ENCODE peak calls at places on chromosomes 13 and 19, in eight cellular contexts. U, R, H, G, A, E, J and B are unnamed samples.

GRCh38 chr19:5507056-5507624 is 51.9 kb downstream of the ZNRF4 start:
- DNase-seq in U (no peak), R (no peak), E (no peak), J (no peak), H (no peak), A (no peak), G (no peak), B (no peak)

GRCh38 chr19:33396701-33397535 is 23.4 kb downstream of the CEBPG start:
- DNase-seq in R (no peak), A (no peak), G (no peak), J (peak; percentile 60), E (no peak), U (no peak), H (peak; percentile 60), B (no peak)

GRCh38 chr13:20446900-20447299 is 78.8 kb downstream of the CRYL1 start:
- DNase-seq in J (no peak), U (no peak), E (no peak), A (no peak), H (no peak), R (no peak), G (no peak), B (no peak)

GRCh38 chr19:33795370-33796163 is 1.1 kb upstream of the KCTD15 start:
- DNase-seq in G (peak; percentile 85), H (peak; percentile 97), R (peak; percentile 44), U (no peak), A (peak; percentile 75), E (peak; percentile 78), J (peak; percentile 93), B (peak; percentile 77)

GRCh38 chr19:49338691-49339363 is 3.6 kb downstream of the CD37 start:
- DNase-seq in H (peak; percentile 95), G (peak; percentile 30), A (no peak), U (no peak), J (peak; percentile 99), R (no peak), E (no peak), B (peak; percentile 86)

GRCh38 chr19:41774515-41774980 is 19.2 kb downstream of the CEACAM6 start:
- DNase-seq in G (no peak), J (no peak), R (no peak), U (peak; percentile 39), A (no peak), E (peak; percentile 86), H (no peak), B (no peak)

GRCh38 chr13:25753976-25754375 is 297.8 kb downstream of the SHISA2 start:
- DNase-seq in E (no peak), H (no peak), J (no peak), U (no peak), G (no peak), A (no peak), R (no peak), B (no peak)

GRCh38 chr13:58369941-58370340 is 738.4 kb downstream of the PCDH17 start:
- DNase-seq in E (no peak), H (peak; percentile 62), G (no peak), R (no peak), U (no peak), A (no peak), J (no peak), B (no peak)

GRCh38 chr13:103022328-103022727 is 43.9 kb downstream of the SLC10A2 start:
- DNase-seq in E (no peak), A (no peak), H (no peak), J (no peak), G (no peak), R (no peak), U (no peak), B (no peak)

GRCh38 chr13:24145231-24145630 is 15.3 kb upstream of the SPATA13 start:
- DNase-seq in E (no peak), J (no peak), U (no peak), G (no peak), H (no peak), R (no peak), A (no peak), B (no peak)

GRCh38 chr13:59677966-59678814 is 485.5 kb downstream of the DIAPH3 start:
- DNase-seq in R (no peak), H (peak; percentile 75), G (no peak), E (peak; percentile 67), A (peak; percentile 72), J (peak; percentile 78), U (no peak), B (no peak)

GRCh38 chr13:50037788-50038187 is 22.5 kb downstream of the KCNRG start:
- DNase-seq in E (no peak), H (no peak), R (no peak), J (no peak), U (no peak), G (no peak), A (no peak), B (no peak)

GRCh38 chr13:21256351-21256761 is 79.9 kb downstream of the MRPL57 start:
- DNase-seq in G (no peak), A (no peak), E (peak; percentile 4), U (no peak), H (no peak), R (no peak), J (no peak), B (no peak)

GRCh38 chr19:12994701-12995595 is at the start of gene NFIX:
- DNase-seq in A (peak; percentile 39), J (peak; percentile 60), E (no peak), U (peak; percentile 38), H (peak; percentile 78), R (no peak), G (no peak), B (peak; percentile 73)

GRCh38 chr19:660793-661426 is 2.1 kb downstream of the RNF126 start:
- DNase-seq in A (no peak), H (no peak), R (no peak), E (no peak), G (no peak), U (no peak), J (no peak), B (no peak)

GRCh38 chr19:32971012-32971595 is 654 bp downstream of the CEP89 start:
- DNase-seq in H (peak; percentile 5), G (no peak), U (no peak), E (no peak), A (no peak), R (no peak), J (no peak), B (no peak)

GRCh38 chr13:109700176-109700575 is 86.2 kb downstream of the IRS2 start:
- DNase-seq in H (peak; percentile 80), G (no peak), A (peak; percentile 24), U (no peak), E (peak; percentile 83), R (no peak), J (no peak), B (peak; percentile 54)

GRCh38 chr19:18122424-18122823 is 24.8 kb downstream of the MAST3 start:
- DNase-seq in G (no peak), R (no peak), H (no peak), A (no peak), E (no peak), U (no peak), J (no peak), B (no peak)

GRCh38 chr13:58144616-58145015 is 513.1 kb downstream of the PCDH17 start:
- DNase-seq in R (no peak), H (no peak), E (no peak), A (no peak), G (no peak), J (no peak), U (no peak), B (no peak)

GRCh38 chr19:56566904-56567273 is 379 bp upstream of the ZNF470 start:
- DNase-seq in U (peak; percentile 1), G (peak; percentile 32), E (no peak), H (peak; percentile 71), R (no peak), A (no peak), J (peak; percentile 46), B (no peak)

GRCh38 chr13:103351035-103351828 is 285.0 kb upstream of the SLC10A2 start:
- DNase-seq in H (peak; percentile 49), J (peak; percentile 62), U (no peak), G (no peak), E (no peak), A (no peak), R (no peak), B (peak; percentile 42)

GRCh38 chr13:93249259-93249917 is 22.8 kb downstream of the GPC6 start:
- DNase-seq in J (no peak), E (no peak), R (no peak), U (no peak), G (no peak), H (no peak), A (peak; percentile 95), B (no peak)

GRCh38 chr19:2016041-2016807 is 710 bp upstream of the BTBD2 start:
- DNase-seq in A (peak; percentile 81), G (peak; percentile 42), U (no peak), E (peak; percentile 51), R (peak; percentile 52), J (peak; percentile 67), H (peak; percentile 86), B (no peak)

GRCh38 chr13:28128926-28129325 is 9.4 kb upstream of the PAN3 start:
- DNase-seq in G (no peak), R (no peak), A (no peak), E (no peak), H (no peak), J (no peak), U (no peak), B (no peak)

GRCh38 chr19:28130066-28130511 is 1082.9 kb downstream of the UQCRFS1 start:
- DNase-seq in U (no peak), A (no peak), G (no peak), J (no peak), E (no peak), H (peak; percentile 72), R (no peak), B (no peak)

GRCh38 chr13:82747331-82747730 is 1134.9 kb downstream of the SLITRK1 start:
- DNase-seq in G (no peak), U (no peak), E (no peak), R (no peak), A (no peak), J (peak; percentile 73), H (no peak), B (no peak)

GRCh38 chr13:110092869-110093268 is 214.1 kb downstream of the COL4A1 start:
- DNase-seq in U (no peak), A (peak; percentile 52), H (no peak), R (no peak), E (no peak), G (no peak), J (no peak), B (no peak)

GRCh38 chr13:47110141-47110540 is 213.3 kb upstream of the HTR2A start:
- DNase-seq in J (no peak), U (no peak), E (no peak), A (no peak), R (no peak), H (no peak), G (no peak), B (no peak)

GRCh38 chr19:13085673-13086072 is 17.0 kb downstream of the LYL1 start:
- DNase-seq in U (no peak), A (no peak), J (no peak), R (no peak), E (no peak), G (no peak), H (no peak), B (no peak)

GRCh38 chr19:50341091-50341564 is 12.0 kb upstream of the KCNC3 start:
- DNase-seq in E (no peak), R (peak; percentile 81), J (no peak), A (no peak), U (no peak), G (no peak), H (no peak), B (no peak)

GRCh38 chr13:84933797-84934196 is 865.4 kb downstream of the SLITRK6 start:
- DNase-seq in G (no peak), U (no peak), H (no peak), J (no peak), A (no peak), R (no peak), E (no peak), B (no peak)

GRCh38 chr13:110705356-110705825 is 525 bp downstream of the CARS2 start:
- DNase-seq in E (no peak), U (no peak), A (no peak), G (no peak), H (no peak), J (no peak), R (no peak), B (no peak)

GRCh38 chr13:46211116-46211515 is 612 bp upstream of the LRRC63 start:
- DNase-seq in H (peak; percentile 47), R (no peak), E (peak; percentile 27), U (peak; percentile 45), G (no peak), A (no peak), J (peak; percentile 22), B (no peak)

GRCh38 chr13:103876571-103876970 is 810.4 kb upstream of the SLC10A2 start:
- DNase-seq in A (peak; percentile 1), U (no peak), G (no peak), H (no peak), E (no peak), J (no peak), R (no peak), B (no peak)